ENCODE peak calls at places on chromosomes 7 and 10, in six cellular contexts. A, W, U, Q, T and M are unnamed samples.

GRCh38 chr10:90579602-90580242 is 278.1 kb downstream of the HTR7 start:
- DNase-seq in A (no peak), W (no peak), U (no peak), Q (no peak), T (peak), M (no peak)

GRCh38 chr7:157676001-157676400 is 339.2 kb downstream of the DNAJB6 start:
- DNase-seq in A (no peak), W (no peak), U (no peak), Q (no peak), T (no peak), M (no peak)

GRCh38 chr7:42186181-42186580 is 50.8 kb downstream of the GLI3 start:
- DNase-seq in A (no peak), W (no peak), U (no peak), Q (no peak), T (no peak), M (no peak)

GRCh38 chr10:75197066-75197465 is 13.5 kb upstream of the VDAC2 start:
- DNase-seq in A (no peak), W (no peak), U (no peak), Q (no peak), T (no peak), M (no peak)

GRCh38 chr7:23247602-23248335 is 1.2 kb downstream of the GPNMB start:
- DNase-seq in A (no peak), W (peak), U (peak), Q (peak), T (peak), M (peak)

GRCh38 chr7:5283421-5284303 is 919 bp downstream of the SLC29A4 start:
- DNase-seq in A (no peak), W (no peak), U (no peak), Q (no peak), T (peak), M (no peak)

GRCh38 chr7:139914861-139915300 is 85.8 kb downstream of the TBXAS1 start:
- DNase-seq in A (no peak), W (no peak), U (no peak), Q (no peak), T (no peak), M (no peak)

GRCh38 chr7:17488829-17489228 is 190.4 kb downstream of the AHR start:
- DNase-seq in A (no peak), W (no peak), U (no peak), Q (no peak), T (no peak), M (no peak)

GRCh38 chr10:72162978-72163377 is 52.8 kb upstream of the ANAPC16 start:
- DNase-seq in A (no peak), W (peak), U (no peak), Q (no peak), T (peak), M (no peak)

GRCh38 chr10:124066744-124067714 is 26.4 kb downstream of the CHST15 start:
- DNase-seq in A (no peak), W (no peak), U (peak), Q (no peak), T (no peak), M (no peak)

GRCh38 chr10:115004236-115004862 is 66.4 kb downstream of the TRUB1 start:
- DNase-seq in A (no peak), W (no peak), U (no peak), Q (no peak), T (no peak), M (no peak)

GRCh38 chr10:111944331-111944730 is 239.2 kb downstream of the GPAM start:
- DNase-seq in A (no peak), W (no peak), U (no peak), Q (no peak), T (no peak), M (no peak)

GRCh38 chr10:29646238-29646902 is 11.6 kb upstream of the SVIL start:
- DNase-seq in A (no peak), W (no peak), U (no peak), Q (peak), T (peak), M (no peak)

GRCh38 chr10:36721851-36722250 is 403.5 kb upstream of the ANKRD30A start:
- DNase-seq in A (no peak), W (no peak), U (no peak), Q (no peak), T (peak), M (no peak)

GRCh38 chr10:63477927-63478326 is 12.2 kb upstream of the JMJD1C start:
- DNase-seq in A (no peak), W (no peak), U (no peak), Q (no peak), T (no peak), M (no peak)

GRCh38 chr10:108112218-108112617 is 947.7 kb upstream of the SORCS1 start:
- DNase-seq in A (no peak), W (no peak), U (no peak), Q (no peak), T (no peak), M (no peak)

GRCh38 chr10:99654390-99654789 is 4.9 kb upstream of the ENTPD7 start:
- DNase-seq in A (no peak), W (no peak), U (no peak), Q (no peak), T (no peak), M (no peak)

GRCh38 chr10:9331583-9332008 is 1277.1 kb downstream of the GATA3 start:
- DNase-seq in A (no peak), W (peak), U (no peak), Q (no peak), T (peak), M (peak)

GRCh38 chr7:43463401-43463980 is 119.4 kb upstream of the STK17A start:
- DNase-seq in A (no peak), W (no peak), U (no peak), Q (no peak), T (peak), M (no peak)

GRCh38 chr10:77251297-77252013 is 386.2 kb downstream of the KCNMA1 start:
- DNase-seq in A (no peak), W (no peak), U (no peak), Q (no peak), T (peak), M (no peak)

GRCh38 chr7:122887198-122887597 is 938 bp upstream of the CADPS2 start:
- DNase-seq in A (peak), W (peak), U (peak), Q (peak), T (peak), M (peak)

GRCh38 chr10:122344741-122345258 is 29.7 kb upstream of the PLEKHA1 start:
- DNase-seq in A (no peak), W (no peak), U (no peak), Q (no peak), T (peak), M (no peak)

GRCh38 chr7:153523320-153524015 is 528.7 kb upstream of the DPP6 start:
- DNase-seq in A (no peak), W (no peak), U (no peak), Q (no peak), T (no peak), M (no peak)

GRCh38 chr7:16660702-16661464 is 14.9 kb downstream of the BZW2 start:
- DNase-seq in A (no peak), W (no peak), U (no peak), Q (no peak), T (peak), M (no peak)

GRCh38 chr7:100211342-100211780 is 8.4 kb upstream of the PVRIG start:
- DNase-seq in A (no peak), W (peak), U (peak), Q (no peak), T (no peak), M (peak)

GRCh38 chr10:17782921-17783665 is 26.1 kb upstream of the MRC1 start:
- DNase-seq in A (no peak), W (no peak), U (no peak), Q (peak), T (peak), M (no peak)

GRCh38 chr10:90798482-90798881 is 59.4 kb downstream of the HTR7 start:
- DNase-seq in A (no peak), W (no peak), U (no peak), Q (no peak), T (no peak), M (no peak)

GRCh38 chr7:158819571-158820203 is 9.6 kb downstream of the ESYT2 start:
- DNase-seq in A (no peak), W (no peak), U (no peak), Q (no peak), T (peak), M (no peak)

GRCh38 chr10:20737107-20737506 is 160.0 kb downstream of the NEBL start:
- DNase-seq in A (no peak), W (no peak), U (no peak), Q (no peak), T (no peak), M (no peak)

GRCh38 chr7:31100445-31100844 is 48.3 kb downstream of the ADCYAP1R1 start:
- DNase-seq in A (no peak), W (no peak), U (no peak), Q (no peak), T (peak), M (no peak)

GRCh38 chr10:95308389-95309302 is 17.8 kb upstream of the PDLIM1 start:
- DNase-seq in A (peak), W (no peak), U (peak), Q (peak), T (peak), M (no peak)

GRCh38 chr7:68246189-68246633 is 1249.6 kb downstream of the TYW1 start:
- DNase-seq in A (peak), W (no peak), U (no peak), Q (no peak), T (no peak), M (no peak)

GRCh38 chr10:118953598-118953997 is 75.9 kb upstream of the NANOS1 start:
- DNase-seq in A (no peak), W (no peak), U (no peak), Q (no peak), T (no peak), M (no peak)

GRCh38 chr10:65670087-65670486 is 1255.7 kb upstream of the LRRTM3 start:
- DNase-seq in A (no peak), W (no peak), U (no peak), Q (no peak), T (peak), M (no peak)

GRCh38 chr10:21334891-21335696 is 190.4 kb downstream of the SKIDA1 start:
- DNase-seq in A (peak), W (no peak), U (no peak), Q (peak), T (peak), M (no peak)

GRCh38 chr7:8702807-8703206 is 269.4 kb downstream of the NXPH1 start:
- DNase-seq in A (no peak), W (no peak), U (no peak), Q (no peak), T (no peak), M (no peak)

GRCh38 chr7:28940741-28941385 is 17.3 kb downstream of the TRIL start:
- DNase-seq in A (no peak), W (no peak), U (no peak), Q (no peak), T (no peak), M (no peak)

DNA sequence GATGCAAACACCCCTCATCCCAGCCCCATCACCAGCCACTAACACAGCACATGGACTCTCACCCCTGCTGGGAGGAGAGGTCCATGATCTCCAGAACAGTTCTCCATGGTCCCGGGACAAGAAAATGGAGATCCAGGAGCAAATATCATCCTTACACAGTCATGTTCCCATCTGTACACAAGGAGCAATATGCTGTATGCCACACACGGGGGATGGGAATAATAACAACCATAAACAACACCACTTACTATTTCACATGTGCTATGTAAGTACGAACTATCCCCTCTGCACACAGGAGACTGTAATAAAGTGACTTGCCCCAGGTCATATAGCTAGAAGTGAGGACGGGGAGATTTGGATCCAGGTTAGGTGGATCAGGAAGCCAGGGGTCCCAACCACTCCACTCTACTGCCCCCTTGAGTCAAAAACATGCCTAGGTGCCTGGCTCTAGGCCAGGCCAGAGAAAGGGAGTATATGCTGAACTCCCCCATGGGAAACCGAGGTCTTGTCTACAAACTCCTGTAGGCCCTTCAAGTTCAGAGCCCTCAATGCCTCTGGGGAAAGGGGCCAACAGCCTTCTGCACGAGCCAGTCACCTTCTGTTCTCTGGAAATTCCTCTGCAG is 34.1 kb downstream of the LRRC20 start:
- DNase-seq in A (no peak), W (no peak), U (peak), Q (no peak), T (peak), M (no peak)
- TF ChIP-seq CTCF in A (no peak), W (peak), U (no peak), Q (peak), T (peak), M (peak)

GRCh38 chr7:128031901-128032604 is 816 bp upstream of the LRRC4 start:
- DNase-seq in A (no peak), W (peak), U (no peak), Q (peak), T (peak), M (peak)
- TF ChIP-seq CTCF in A (no peak), W (no peak), U (no peak), Q (peak), T (peak), M (no peak)

GRCh38 chr7:155797262-155798250 is 14.7 kb downstream of the SHH start:
- DNase-seq in A (no peak), W (no peak), U (no peak), Q (no peak), T (no peak), M (no peak)
- TF ChIP-seq CTCF in A (no peak), W (no peak), U (no peak), Q (no peak), T (no peak), M (no peak)

GRCh38 chr7:12687213-12688171 is at the start of gene ARL4A:
- DNase-seq in A (peak), W (peak), U (peak), Q (peak), T (peak), M (peak)
- TF ChIP-seq CTCF in A (no peak), W (peak), U (no peak), Q (peak), T (peak), M (peak)